ENCODE peak calls at places on chromosomes 4 and X, in eight cellular contexts. One of them, this sample, is unnamed. For H3K27me3, the result is how much of the 10 kb centered on the place peaks cover.

GRCh38 chr4:53510316-53510715 is 81.0 kb downstream of the LNX1 start:
- DNase-seq in heart left ventricle: no peak
- DNase-seq in HepG2: no peak
- DNase-seq in tibial artery: no peak
- DNase-seq in neuronal stem cell: no peak
- DNase-seq in CD4-positive, alpha-beta T cell: no peak
- DNase-seq in body of pancreas: no peak
- DNase-seq in endodermal cell: no peak
- DNase-seq in this sample: no peak

GRCh38 chr4:185826381-185826780 is 14.4 kb upstream of the SORBS2 start:
- DNase-seq in heart left ventricle: no peak
- DNase-seq in endodermal cell: no peak
- DNase-seq in HepG2: no peak
- DNase-seq in CD4-positive, alpha-beta T cell: no peak
- DNase-seq in neuronal stem cell: no peak
- DNase-seq in body of pancreas: no peak
- DNase-seq in tibial artery: no peak
- DNase-seq in this sample: no peak

GRCh38 chr4:864456-865120 is 38.7 kb upstream of the CPLX1 start:
- DNase-seq in HepG2: no peak
- DNase-seq in CD4-positive, alpha-beta T cell: no peak
- DNase-seq in tibial artery: no peak
- DNase-seq in endodermal cell: no peak
- DNase-seq in heart left ventricle: no peak
- DNase-seq in body of pancreas: no peak
- DNase-seq in neuronal stem cell: no peak
- DNase-seq in this sample: no peak

GRCh38 chrX:69021095-69021494 is 144.2 kb downstream of the PJA1 start:
- DNase-seq in CD4-positive, alpha-beta T cell: no peak
- DNase-seq in HepG2: no peak
- DNase-seq in body of pancreas: no peak
- DNase-seq in heart left ventricle: no peak
- DNase-seq in neuronal stem cell: no peak
- DNase-seq in tibial artery: no peak
- DNase-seq in endodermal cell: peak
- DNase-seq in this sample: no peak

GRCh38 chr4:163251204-163251603 is 81.2 kb downstream of the NPY1R start:
- DNase-seq in neuronal stem cell: no peak
- DNase-seq in endodermal cell: peak
- DNase-seq in body of pancreas: no peak
- DNase-seq in HepG2: peak
- DNase-seq in CD4-positive, alpha-beta T cell: no peak
- DNase-seq in tibial artery: no peak
- DNase-seq in heart left ventricle: no peak
- DNase-seq in this sample: no peak

GRCh38 chr4:123349401-123350190 is 47.0 kb upstream of the SPRY1 start:
- DNase-seq in body of pancreas: no peak
- DNase-seq in CD4-positive, alpha-beta T cell: no peak
- DNase-seq in neuronal stem cell: no peak
- DNase-seq in tibial artery: no peak
- DNase-seq in endodermal cell: peak
- DNase-seq in heart left ventricle: peak
- DNase-seq in HepG2: peak
- DNase-seq in this sample: no peak

GRCh38 chr4:182880387-182881356 is 36.5 kb downstream of the DCTD start:
- DNase-seq in endodermal cell: no peak
- DNase-seq in heart left ventricle: peak
- DNase-seq in neuronal stem cell: no peak
- DNase-seq in tibial artery: peak
- DNase-seq in body of pancreas: no peak
- DNase-seq in HepG2: peak
- DNase-seq in CD4-positive, alpha-beta T cell: no peak
- DNase-seq in this sample: no peak

GRCh38 chr4:82850684-82851083 is 40.3 kb downstream of the SEC31A start:
- DNase-seq in endodermal cell: no peak
- DNase-seq in heart left ventricle: no peak
- DNase-seq in neuronal stem cell: no peak
- DNase-seq in tibial artery: no peak
- DNase-seq in HepG2: no peak
- DNase-seq in body of pancreas: no peak
- DNase-seq in CD4-positive, alpha-beta T cell: no peak
- DNase-seq in this sample: no peak

GRCh38 chr4:170005472-170005871 is 20.7 kb downstream of the MFAP3L start:
- DNase-seq in neuronal stem cell: no peak
- DNase-seq in heart left ventricle: no peak
- DNase-seq in HepG2: no peak
- DNase-seq in body of pancreas: no peak
- DNase-seq in CD4-positive, alpha-beta T cell: no peak
- DNase-seq in endodermal cell: no peak
- DNase-seq in tibial artery: no peak
- DNase-seq in this sample: no peak

GRCh38 chr4:184399505-184399893 is 74.9 kb downstream of the IRF2 start:
- DNase-seq in endodermal cell: peak
- DNase-seq in CD4-positive, alpha-beta T cell: no peak
- DNase-seq in body of pancreas: no peak
- DNase-seq in neuronal stem cell: no peak
- DNase-seq in tibial artery: no peak
- DNase-seq in heart left ventricle: no peak
- DNase-seq in HepG2: no peak
- DNase-seq in this sample: no peak

GRCh38 chrX:150525061-150525919 is 43.1 kb upstream of the MTM1 start:
- DNase-seq in heart left ventricle: peak
- DNase-seq in endodermal cell: no peak
- DNase-seq in tibial artery: peak
- DNase-seq in body of pancreas: peak
- DNase-seq in HepG2: no peak
- DNase-seq in CD4-positive, alpha-beta T cell: no peak
- DNase-seq in neuronal stem cell: no peak
- DNase-seq in this sample: no peak

GRCh38 chrX:69031181-69031580 is 134.1 kb downstream of the PJA1 start:
- DNase-seq in tibial artery: no peak
- DNase-seq in CD4-positive, alpha-beta T cell: no peak
- DNase-seq in neuronal stem cell: peak
- DNase-seq in HepG2: peak
- DNase-seq in heart left ventricle: no peak
- DNase-seq in body of pancreas: no peak
- DNase-seq in endodermal cell: peak
- DNase-seq in this sample: no peak

GRCh38 chrX:40105016-40105790 is 7.4 kb upstream of the BCOR start:
- DNase-seq in tibial artery: peak
- DNase-seq in neuronal stem cell: no peak
- DNase-seq in HepG2: no peak
- DNase-seq in endodermal cell: peak
- DNase-seq in heart left ventricle: peak
- DNase-seq in CD4-positive, alpha-beta T cell: no peak
- DNase-seq in body of pancreas: peak
- DNase-seq in this sample: no peak

GRCh38 chr4:182929296-182929695 is 12.1 kb upstream of the DCTD start:
- DNase-seq in CD4-positive, alpha-beta T cell: no peak
- DNase-seq in tibial artery: no peak
- DNase-seq in heart left ventricle: no peak
- DNase-seq in neuronal stem cell: no peak
- DNase-seq in endodermal cell: no peak
- DNase-seq in HepG2: peak
- DNase-seq in body of pancreas: no peak
- DNase-seq in this sample: no peak

GRCh38 chr4:80264352-80264647 is 2.2 kb upstream of the FGF5 start:
- DNase-seq in CD4-positive, alpha-beta T cell: no peak
- DNase-seq in neuronal stem cell: no peak
- DNase-seq in heart left ventricle: no peak
- DNase-seq in body of pancreas: no peak
- DNase-seq in tibial artery: no peak
- DNase-seq in endodermal cell: peak
- DNase-seq in HepG2: no peak
- DNase-seq in this sample: no peak

GRCh38 chrX:41689711-41690110 is 938 bp downstream of the GPR34 start:
- DNase-seq in HepG2: no peak
- DNase-seq in endodermal cell: no peak
- DNase-seq in tibial artery: no peak
- DNase-seq in CD4-positive, alpha-beta T cell: no peak
- DNase-seq in neuronal stem cell: no peak
- DNase-seq in heart left ventricle: no peak
- DNase-seq in body of pancreas: no peak
- DNase-seq in this sample: no peak

GRCh38 chr4:120839624-120839973 is 82.9 kb downstream of the PRDM5 start:
- DNase-seq in CD4-positive, alpha-beta T cell: no peak
- DNase-seq in heart left ventricle: no peak
- DNase-seq in tibial artery: no peak
- DNase-seq in neuronal stem cell: no peak
- DNase-seq in HepG2: no peak
- DNase-seq in endodermal cell: no peak
- DNase-seq in body of pancreas: no peak
- DNase-seq in this sample: no peak

DNA sequence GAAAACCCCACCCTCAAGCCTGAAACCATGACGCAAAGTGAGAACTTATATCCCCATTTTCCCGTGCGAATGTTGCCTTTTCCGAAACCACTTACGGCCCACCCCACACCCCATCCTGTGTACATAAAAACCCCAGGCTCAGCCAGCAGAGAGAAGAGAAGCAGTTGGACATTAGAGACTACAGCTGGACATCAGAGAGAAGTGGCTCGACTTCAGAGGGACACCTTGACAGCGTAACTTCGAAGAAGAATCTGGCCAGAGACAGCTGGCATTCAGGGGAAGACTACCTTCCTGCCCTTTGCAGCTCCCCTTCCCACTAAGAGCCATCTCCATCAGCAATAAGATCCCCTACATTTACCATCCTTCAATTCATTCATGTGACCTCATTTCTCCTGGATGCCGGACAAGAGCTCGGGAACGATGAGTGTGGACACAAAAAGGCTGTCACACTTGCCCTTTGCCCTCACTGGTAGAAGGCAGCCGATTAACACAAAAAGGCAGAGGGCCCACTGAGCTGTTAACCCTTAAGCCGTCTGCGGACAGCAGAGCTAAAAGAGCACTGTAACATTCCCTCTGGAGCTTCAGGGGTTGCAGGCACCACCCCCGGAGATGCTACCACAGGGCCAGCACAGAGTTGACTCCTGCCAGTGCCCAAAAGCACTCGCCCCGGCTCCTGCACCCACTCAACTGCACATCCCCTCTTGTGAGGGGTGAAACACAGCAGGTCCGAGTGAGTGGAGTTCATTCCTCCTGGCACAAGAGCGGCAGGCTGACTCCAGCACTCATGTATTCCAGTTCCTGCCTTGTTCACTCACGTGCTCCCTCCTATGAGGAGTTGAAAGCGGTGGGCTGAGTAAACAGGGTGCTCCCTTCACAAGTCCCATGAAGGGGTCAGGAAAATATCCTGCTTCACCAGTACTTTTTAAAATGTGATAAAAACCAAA is 7.5 kb downstream of the CHM start:
- DNase-seq in endodermal cell: peak
- DNase-seq in heart left ventricle: no peak
- DNase-seq in neuronal stem cell: peak
- DNase-seq in tibial artery: no peak
- DNase-seq in HepG2: peak
- DNase-seq in CD4-positive, alpha-beta T cell: no peak
- DNase-seq in body of pancreas: no peak
- DNase-seq in this sample: no peak
- H3K27me3 ChIP-seq in endodermal cell: under half
- H3K27me3 ChIP-seq in heart left ventricle: under half
- H3K27me3 ChIP-seq in neuronal stem cell: under half
- H3K27me3 ChIP-seq in tibial artery: under half
- H3K27me3 ChIP-seq in HepG2: under half
- H3K27me3 ChIP-seq in CD4-positive, alpha-beta T cell: under half
- H3K27me3 ChIP-seq in body of pancreas: under half
- H3K27me3 ChIP-seq in this sample: under half

GRCh38 chrX:112851161-112851779 is 10.6 kb upstream of the AMOT start:
- DNase-seq in tibial artery: no peak
- DNase-seq in CD4-positive, alpha-beta T cell: no peak
- DNase-seq in neuronal stem cell: no peak
- DNase-seq in endodermal cell: peak
- DNase-seq in heart left ventricle: no peak
- DNase-seq in body of pancreas: no peak
- DNase-seq in HepG2: no peak
- DNase-seq in this sample: no peak
- H3K27ac ChIP-seq in tibial artery: no peak
- H3K27ac ChIP-seq in CD4-positive, alpha-beta T cell: no peak
- H3K27ac ChIP-seq in neuronal stem cell: no peak
- H3K27ac ChIP-seq in endodermal cell: no peak
- H3K27ac ChIP-seq in heart left ventricle: no peak
- H3K27ac ChIP-seq in body of pancreas: no peak
- H3K27ac ChIP-seq in HepG2: no peak
- H3K27ac ChIP-seq in this sample: no peak

GRCh38 chrX:109928596-109929335 is 74.1 kb upstream of the TMEM164 start:
- DNase-seq in heart left ventricle: no peak
- DNase-seq in endodermal cell: no peak
- DNase-seq in CD4-positive, alpha-beta T cell: no peak
- DNase-seq in neuronal stem cell: no peak
- DNase-seq in HepG2: no peak
- DNase-seq in body of pancreas: no peak
- DNase-seq in tibial artery: no peak
- DNase-seq in this sample: no peak

GRCh38 chrX:109934935-109935334 is 68.0 kb upstream of the TMEM164 start:
- DNase-seq in heart left ventricle: no peak
- DNase-seq in body of pancreas: no peak
- DNase-seq in neuronal stem cell: no peak
- DNase-seq in CD4-positive, alpha-beta T cell: no peak
- DNase-seq in endodermal cell: no peak
- DNase-seq in tibial artery: no peak
- DNase-seq in HepG2: no peak
- DNase-seq in this sample: no peak

GRCh38 chrX:109927663-109928273 is 75.1 kb upstream of the TMEM164 start:
- DNase-seq in HepG2: no peak
- DNase-seq in endodermal cell: no peak
- DNase-seq in CD4-positive, alpha-beta T cell: no peak
- DNase-seq in neuronal stem cell: no peak
- DNase-seq in heart left ventricle: peak
- DNase-seq in tibial artery: no peak
- DNase-seq in body of pancreas: no peak
- DNase-seq in this sample: no peak

GRCh38 chrX:109934434-109934833 is 68.5 kb upstream of the TMEM164 start:
- DNase-seq in neuronal stem cell: no peak
- DNase-seq in CD4-positive, alpha-beta T cell: no peak
- DNase-seq in HepG2: no peak
- DNase-seq in endodermal cell: no peak
- DNase-seq in heart left ventricle: no peak
- DNase-seq in body of pancreas: peak
- DNase-seq in tibial artery: no peak
- DNase-seq in this sample: no peak

GRCh38 chrX:109931677-109932076 is 71.2 kb upstream of the TMEM164 start:
- DNase-seq in HepG2: no peak
- DNase-seq in heart left ventricle: no peak
- DNase-seq in endodermal cell: no peak
- DNase-seq in CD4-positive, alpha-beta T cell: no peak
- DNase-seq in body of pancreas: no peak
- DNase-seq in tibial artery: no peak
- DNase-seq in neuronal stem cell: no peak
- DNase-seq in this sample: no peak
- H3K27me3 ChIP-seq in HepG2: under half
- H3K27me3 ChIP-seq in heart left ventricle: under half
- H3K27me3 ChIP-seq in endodermal cell: under half
- H3K27me3 ChIP-seq in CD4-positive, alpha-beta T cell: under half
- H3K27me3 ChIP-seq in body of pancreas: under half
- H3K27me3 ChIP-seq in tibial artery: under half
- H3K27me3 ChIP-seq in neuronal stem cell: under half
- H3K27me3 ChIP-seq in this sample: under half

DNA sequence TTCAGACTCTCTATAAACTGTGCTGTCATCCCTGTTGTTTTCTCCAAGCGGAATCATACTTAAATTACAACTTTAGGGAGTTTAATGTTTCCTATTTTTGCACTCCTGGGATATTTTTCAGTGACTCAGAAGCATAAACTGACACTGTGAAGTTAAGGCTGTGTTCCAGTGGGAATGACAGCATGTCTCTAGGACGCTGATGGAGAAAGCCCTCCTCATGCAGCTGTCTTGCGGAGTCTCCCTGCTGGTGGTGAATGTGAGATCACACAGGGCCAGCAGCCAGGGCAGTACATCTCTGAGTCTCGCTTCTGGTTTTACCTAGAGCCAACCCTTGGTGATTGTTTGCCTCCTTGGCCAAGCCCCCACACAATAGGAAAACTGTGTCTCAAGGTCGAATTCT is 53.3 kb downstream of the NFKB1 start:
- DNase-seq in heart left ventricle: peak
- DNase-seq in neuronal stem cell: no peak
- DNase-seq in CD4-positive, alpha-beta T cell: no peak
- DNase-seq in tibial artery: no peak
- DNase-seq in HepG2: no peak
- DNase-seq in endodermal cell: peak
- DNase-seq in body of pancreas: peak
- DNase-seq in this sample: no peak
- H3K27ac ChIP-seq in heart left ventricle: no peak
- H3K27ac ChIP-seq in neuronal stem cell: no peak
- H3K27ac ChIP-seq in CD4-positive, alpha-beta T cell: no peak
- H3K27ac ChIP-seq in tibial artery: no peak
- H3K27ac ChIP-seq in HepG2: no peak
- H3K27ac ChIP-seq in endodermal cell: no peak
- H3K27ac ChIP-seq in body of pancreas: no peak
- H3K27ac ChIP-seq in this sample: no peak